ENCODE peak calls at places on chromosomes 2 and 18, in seven cellular contexts. N is tibial nerve; F is C1 segment of cervical spinal cord; X is fibroblast of the conjunctiva; C is activated CD4-positive, alpha-beta T cell treated with anti-CD3 and anti-CD28 coated beads, Interleukin-2, amount 50 U/mL, for 24 hours; E is IMR-90; Z is OCI-LY7. K is an unnamed sample.

GRCh38 chr2:10188211-10188610 is 65.7 kb downstream of the RRM2 start:
- DNase-seq in N (no peak), F (no peak), X (no peak), C (no peak), E (peak; percentile 44), Z (no peak), K (peak; percentile 54)

GRCh38 chr2:241456546-241456945 is 51.8 kb downstream of the STK25 start:
- DNase-seq in N (no peak), F (no peak), X (no peak), C (no peak), E (no peak), Z (no peak), K (no peak)

GRCh38 chr18:44537521-44537920 is 143.2 kb upstream of the SETBP1 start:
- DNase-seq in N (peak; percentile 40), F (no peak), X (peak; percentile 85), C (no peak), E (peak; percentile 20), Z (no peak), K (peak; percentile 74)

GRCh38 chr2:209445485-209445884 is 21.6 kb downstream of the MAP2 start:
- DNase-seq in N (no peak), F (no peak), X (no peak), C (no peak), E (no peak), Z (no peak), K (no peak)

GRCh38 chr2:130916438-130916705 is 79.7 kb downstream of the ARHGEF4 start:
- DNase-seq in N (no peak), F (no peak), X (no peak), C (no peak), E (no peak), Z (no peak), K (no peak)

GRCh38 chr2:86807462-86808275 is 17.0 kb upstream of the CD8A start:
- DNase-seq in N (peak; percentile 20), F (peak; percentile 34), X (no peak), C (no peak), E (no peak), Z (no peak), K (peak; percentile 15)

GRCh38 chr2:26011990-26012856 is 21.7 kb upstream of the RAB10 start:
- DNase-seq in N (no peak), F (no peak), X (no peak), C (no peak), E (peak; percentile 81), Z (no peak), K (peak; percentile 84)

GRCh38 chr2:8841962-8842361 is 4.5 kb upstream of the KIDINS220 start:
- DNase-seq in N (no peak), F (no peak), X (no peak), C (no peak), E (no peak), Z (no peak), K (no peak)

GRCh38 chr2:32701806-32702205 is 74.0 kb downstream of the TTC27 start:
- DNase-seq in N (no peak), F (no peak), X (no peak), C (no peak), E (no peak), Z (no peak), K (no peak)

GRCh38 chr2:121694398-121695178 is 42.1 kb downstream of the NIFK start:
- DNase-seq in N (no peak), F (no peak), X (no peak), C (no peak), E (peak; percentile 69), Z (no peak), K (peak; percentile 44)

GRCh38 chr2:9655441-9656269 is 24.9 kb upstream of the YWHAQ start:
- DNase-seq in N (no peak), F (no peak), X (no peak), C (peak; percentile 21), E (peak; percentile 94), Z (no peak), K (peak; percentile 94)

GRCh38 chr18:30618567-30618966 is 424.0 kb downstream of the DSC3 start:
- DNase-seq in N (no peak), F (no peak), X (no peak), C (no peak), E (no peak), Z (no peak), K (no peak)

GRCh38 chr2:130391058-130391871 is 35.4 kb downstream of the PTPN18 start:
- DNase-seq in N (peak; percentile 62), F (peak; percentile 65), X (no peak), C (peak; percentile 38), E (peak; percentile 68), Z (peak; percentile 76), K (peak; percentile 81)

GRCh38 chr2:128375454-128375853 is 56.8 kb upstream of the HS6ST1 start:
- DNase-seq in N (no peak), F (no peak), X (no peak), C (no peak), E (no peak), Z (no peak), K (no peak)

GRCh38 chr2:158464426-158465281 is 7.9 kb downstream of the PKP4 start:
- DNase-seq in N (no peak), F (no peak), X (no peak), C (no peak), E (peak; percentile 16), Z (peak; percentile 40), K (peak; percentile 17)

GRCh38 chr18:22167471-22168151 is 1.8 kb upstream of the GATA6 start:
- DNase-seq in N (no peak), F (no peak), X (no peak), C (no peak), E (no peak), Z (no peak), K (peak; percentile 70)

K was measured in mesenchymal stem cell.